ENCODE peak calls at places on chromosomes 3 and 15, in four cellular contexts. One of them, this sample, is unnamed.

GRCh38 chr3:195550723-195551122 is 7.6 kb upstream of the PPP1R2 start:
- DNase-seq in HepG2: peak; percentile 76
- DNase-seq in K562: no peak
- DNase-seq in H1: no peak
- DNase-seq in this sample: no peak

GRCh38 chr3:69250014-69250413 is 127.6 kb upstream of the LMOD3 start:
- DNase-seq in HepG2: no peak
- DNase-seq in K562: peak; percentile 1
- DNase-seq in H1: no peak
- DNase-seq in this sample: peak; percentile 18

GRCh38 chr15:50109086-50109987 is 9.7 kb downstream of the ATP8B4 start:
- DNase-seq in HepG2: no peak
- DNase-seq in K562: no peak
- DNase-seq in H1: no peak
- DNase-seq in this sample: peak; percentile 20

GRCh38 chr3:27728195-27729087 is 6.3 kb upstream of the EOMES start:
- DNase-seq in HepG2: peak; percentile 29
- DNase-seq in K562: peak; percentile 35
- DNase-seq in H1: no peak
- DNase-seq in this sample: no peak

GRCh38 chr15:24848050-24848449 is 106.7 kb upstream of the SNRPN start:
- DNase-seq in HepG2: no peak
- DNase-seq in K562: no peak
- DNase-seq in H1: no peak
- DNase-seq in this sample: peak; percentile 5

GRCh38 chr3:15327941-15328340 is 4.4 kb downstream of the SH3BP5 start:
- DNase-seq in HepG2: no peak
- DNase-seq in K562: no peak
- DNase-seq in H1: no peak
- DNase-seq in this sample: no peak

GRCh38 chr3:141729240-141729639 is 8.9 kb upstream of the RNF7 start:
- DNase-seq in HepG2: no peak
- DNase-seq in K562: no peak
- DNase-seq in H1: no peak
- DNase-seq in this sample: no peak

GRCh38 chr3:117719316-117719926 is 1009.8 kb downstream of the TUSC7 start:
- DNase-seq in HepG2: peak; percentile 8
- DNase-seq in K562: peak; percentile 1
- DNase-seq in H1: no peak
- DNase-seq in this sample: peak; percentile 6

GRCh38 chr3:481680-482079 is 285.1 kb downstream of the CHL1 start:
- DNase-seq in HepG2: no peak
- DNase-seq in K562: no peak
- DNase-seq in H1: no peak
- DNase-seq in this sample: no peak

GRCh38 chr15:89774492-89774891 is 1.6 kb upstream of the MESP2 start:
- DNase-seq in HepG2: no peak
- DNase-seq in K562: no peak
- DNase-seq in H1: no peak
- DNase-seq in this sample: no peak

GRCh38 chr3:48399387-48400172 is 27.6 kb downstream of the FBXW12 start:
- DNase-seq in HepG2: no peak
- DNase-seq in K562: no peak
- DNase-seq in H1: no peak
- DNase-seq in this sample: no peak

GRCh38 chr15:66560856-66561525 is 4.8 kb downstream of the LCTL start:
- DNase-seq in HepG2: no peak
- DNase-seq in K562: peak; percentile 24
- DNase-seq in H1: no peak
- DNase-seq in this sample: no peak

GRCh38 chr3:81218023-81218422 is 543.4 kb downstream of the GBE1 start:
- DNase-seq in HepG2: peak; percentile 23
- DNase-seq in K562: no peak
- DNase-seq in H1: no peak
- DNase-seq in this sample: no peak

GRCh38 chr3:74443102-74443501 is 171.4 kb downstream of the CNTN3 start:
- DNase-seq in HepG2: no peak
- DNase-seq in K562: no peak
- DNase-seq in H1: no peak
- DNase-seq in this sample: no peak

GRCh38 chr15:97026781-97027180 is 696.3 kb downstream of the NR2F2 start:
- DNase-seq in HepG2: no peak
- DNase-seq in K562: no peak
- DNase-seq in H1: no peak
- DNase-seq in this sample: no peak

GRCh38 chr15:38692789-38693062 is 128.1 kb upstream of the RASGRP1 start:
- DNase-seq in HepG2: no peak
- DNase-seq in K562: no peak
- DNase-seq in H1: no peak
- DNase-seq in this sample: no peak

GRCh38 chr15:57595011-57595866 is 3.5 kb downstream of the MYZAP start:
- DNase-seq in HepG2: peak; percentile 21
- DNase-seq in K562: no peak
- DNase-seq in H1: no peak
- DNase-seq in this sample: no peak

GRCh38 chr3:87997298-87997697 is 61.5 kb downstream of the CGGBP1 start:
- DNase-seq in HepG2: no peak
- DNase-seq in K562: no peak
- DNase-seq in H1: no peak
- DNase-seq in this sample: no peak

GRCh38 chr3:9111349-9112265 is 137.8 kb downstream of the SRGAP3 start:
- DNase-seq in HepG2: no peak
- DNase-seq in K562: peak; percentile 24
- DNase-seq in H1: no peak
- DNase-seq in this sample: no peak

GRCh38 chr3:7015683-7016440 is 154.9 kb downstream of the GRM7 start:
- DNase-seq in HepG2: no peak
- DNase-seq in K562: no peak
- DNase-seq in H1: no peak
- DNase-seq in this sample: no peak

GRCh38 chr3:126704494-126705214 is 614 bp downstream of the CHCHD6 start:
- DNase-seq in HepG2: no peak
- DNase-seq in K562: peak; percentile 10
- DNase-seq in H1: no peak
- DNase-seq in this sample: no peak

GRCh38 chr3:150635076-150635475 is 32.0 kb downstream of the SELENOT start:
- DNase-seq in HepG2: no peak
- DNase-seq in K562: peak; percentile 71
- DNase-seq in H1: no peak
- DNase-seq in this sample: no peak

GRCh38 chr15:85702321-85703230 is 92.1 kb downstream of the KLHL25 start:
- DNase-seq in HepG2: no peak
- DNase-seq in K562: no peak
- DNase-seq in H1: no peak
- DNase-seq in this sample: no peak

GRCh38 chr3:42052867-42053351 is 38.2 kb upstream of the TRAK1 start:
- DNase-seq in HepG2: peak; percentile 98
- DNase-seq in K562: no peak
- DNase-seq in H1: no peak
- DNase-seq in this sample: no peak

GRCh38 chr3:18159681-18160080 is 265.5 kb downstream of the SATB1 start:
- DNase-seq in HepG2: no peak
- DNase-seq in K562: no peak
- DNase-seq in H1: no peak
- DNase-seq in this sample: no peak

GRCh38 chr3:135514064-135514455 is 451.5 kb upstream of the PPP2R3A start:
- DNase-seq in HepG2: no peak
- DNase-seq in K562: peak; percentile 16
- DNase-seq in H1: no peak
- DNase-seq in this sample: no peak

GRCh38 chr3:119794971-119795612 is 13.2 kb downstream of the NR1I2 start:
- DNase-seq in HepG2: peak; percentile 98
- DNase-seq in K562: peak; percentile 90
- DNase-seq in H1: peak; percentile 73
- DNase-seq in this sample: peak; percentile 76

GRCh38 chr15:85773249-85773648 is 21.5 kb downstream of the KLHL25 start:
- DNase-seq in HepG2: no peak
- DNase-seq in K562: no peak
- DNase-seq in H1: no peak
- DNase-seq in this sample: no peak

GRCh38 chr3:14494279-14494972 is 45.7 kb downstream of the GRIP2 start:
- DNase-seq in HepG2: no peak
- DNase-seq in K562: no peak
- DNase-seq in H1: no peak
- DNase-seq in this sample: no peak

GRCh38 chr3:151051533-151051932 is 33.9 kb upstream of the MED12L start:
- DNase-seq in HepG2: no peak
- DNase-seq in K562: no peak
- DNase-seq in H1: no peak
- DNase-seq in this sample: no peak

GRCh38 chr3:183264249-183264648 is 11.2 kb downstream of the B3GNT5 start:
- DNase-seq in HepG2: no peak
- DNase-seq in K562: no peak
- DNase-seq in H1: no peak
- DNase-seq in this sample: no peak

GRCh38 chr15:31469801-31470545 is 143.3 kb downstream of the KLF13 start:
- DNase-seq in HepG2: no peak
- DNase-seq in K562: no peak
- DNase-seq in H1: no peak
- DNase-seq in this sample: no peak

GRCh38 chr15:28975766-28976179 is 90.0 kb downstream of the APBA2 start:
- DNase-seq in HepG2: peak; percentile 42
- DNase-seq in K562: peak; percentile 79
- DNase-seq in H1: peak; percentile 29
- DNase-seq in this sample: peak; percentile 55

GRCh38 chr3:188792788-188793187 is 379.0 kb upstream of the TPRG1 start:
- DNase-seq in HepG2: peak; percentile 9
- DNase-seq in K562: no peak
- DNase-seq in H1: no peak
- DNase-seq in this sample: no peak

GRCh38 chr3:14606663-14607339 is 44.8 kb upstream of the CCDC174 start:
- DNase-seq in HepG2: no peak
- DNase-seq in K562: no peak
- DNase-seq in H1: no peak
- DNase-seq in this sample: no peak

DNA sequence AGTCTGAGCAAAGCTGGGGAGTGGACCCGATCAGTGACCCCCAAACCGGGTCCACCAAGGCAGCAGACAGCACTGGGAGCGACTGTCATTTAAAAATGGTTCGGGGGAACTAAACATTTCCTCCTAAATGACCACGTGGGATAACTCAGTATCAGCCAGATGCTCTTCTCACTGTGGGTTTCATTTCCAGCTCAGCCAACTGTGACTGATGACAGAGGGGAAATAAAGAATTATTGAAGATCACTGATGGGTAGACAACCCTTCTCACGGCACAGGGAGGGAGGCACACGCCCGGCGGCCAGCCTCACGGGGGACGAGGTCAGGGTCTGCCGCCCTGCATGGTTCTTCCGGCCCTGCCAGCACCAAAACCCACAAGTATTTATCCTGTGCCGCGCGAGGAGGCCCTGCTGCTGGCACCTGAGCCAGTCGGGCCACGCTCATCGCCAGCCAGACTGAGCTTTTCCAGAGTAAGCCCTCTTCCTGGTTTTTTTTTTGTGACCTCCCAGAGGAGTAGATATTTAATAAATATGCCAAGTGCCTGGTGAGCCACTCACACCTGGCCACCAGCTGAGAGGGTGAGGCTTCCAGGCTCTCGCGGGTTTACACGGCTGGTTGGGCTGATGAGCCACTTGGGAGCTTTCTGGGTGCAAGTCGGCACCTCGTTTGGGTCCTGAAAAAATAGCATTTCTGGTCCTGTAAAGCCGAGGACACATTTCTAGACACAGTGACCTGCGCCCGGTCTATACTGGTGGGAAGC is 6.2 kb downstream of the MELTF start:
- DNase-seq in HepG2: no peak
- DNase-seq in K562: no peak
- DNase-seq in H1: no peak
- DNase-seq in this sample: no peak
- TF ChIP-seq RNF2 in HepG2: no peak
- TF ChIP-seq RNF2 in K562: no peak
- TF ChIP-seq RNF2 in H1: no peak
- TF ChIP-seq RNF2 in this sample: no peak

DNA sequence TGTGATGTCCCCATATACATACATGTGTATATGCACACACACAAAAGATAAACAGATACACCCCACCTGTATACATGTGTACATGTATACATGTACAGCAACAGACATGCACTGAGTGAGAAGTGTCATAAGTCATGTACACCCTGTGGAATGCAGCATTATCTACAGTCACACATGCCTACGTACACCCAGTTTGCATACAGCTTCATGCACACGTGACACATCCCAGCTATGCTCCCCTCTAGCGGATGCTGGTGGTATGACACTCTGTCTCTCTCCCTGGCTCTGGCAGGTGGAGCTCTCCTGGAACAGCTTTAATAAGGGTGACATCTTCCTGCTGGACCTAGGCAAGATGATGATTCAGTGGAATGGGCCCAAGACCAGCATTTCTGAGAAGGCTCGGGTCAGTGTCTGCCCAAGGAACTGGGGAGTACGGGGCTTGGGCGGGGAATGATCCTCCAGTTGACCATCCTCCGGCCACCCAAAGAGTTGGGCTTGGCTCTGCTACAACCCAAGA is 6.3 kb downstream of the VILL start:
- DNase-seq in HepG2: peak; percentile 80
- DNase-seq in K562: peak; percentile 95
- DNase-seq in H1: peak; percentile 50
- DNase-seq in this sample: peak; percentile 90
- TF ChIP-seq CTCF in HepG2: peak; percentile 92
- TF ChIP-seq CTCF in K562: peak; percentile 99
- TF ChIP-seq CTCF in H1: peak; percentile 100
- TF ChIP-seq CTCF in this sample: peak; percentile 68

GRCh38 chr3:106290304-106290997 is 421.6 kb upstream of the CBLB start:
- DNase-seq in HepG2: no peak
- DNase-seq in K562: no peak
- DNase-seq in H1: no peak
- DNase-seq in this sample: no peak
- TF ChIP-seq RNF2 in HepG2: no peak
- TF ChIP-seq RNF2 in K562: no peak
- TF ChIP-seq RNF2 in H1: no peak
- TF ChIP-seq RNF2 in this sample: no peak

GRCh38 chr3:40398346-40398745 is 11.4 kb downstream of the ENTPD3 start:
- DNase-seq in HepG2: peak; percentile 71
- DNase-seq in K562: no peak
- DNase-seq in H1: no peak
- DNase-seq in this sample: no peak

GRCh38 chr3:40397129-40397528 is 10.1 kb downstream of the ENTPD3 start:
- DNase-seq in HepG2: no peak
- DNase-seq in K562: no peak
- DNase-seq in H1: no peak
- DNase-seq in this sample: no peak

GRCh38 chr3:40397912-40398311 is 10.9 kb downstream of the ENTPD3 start:
- DNase-seq in HepG2: no peak
- DNase-seq in K562: no peak
- DNase-seq in H1: no peak
- DNase-seq in this sample: no peak

DNA sequence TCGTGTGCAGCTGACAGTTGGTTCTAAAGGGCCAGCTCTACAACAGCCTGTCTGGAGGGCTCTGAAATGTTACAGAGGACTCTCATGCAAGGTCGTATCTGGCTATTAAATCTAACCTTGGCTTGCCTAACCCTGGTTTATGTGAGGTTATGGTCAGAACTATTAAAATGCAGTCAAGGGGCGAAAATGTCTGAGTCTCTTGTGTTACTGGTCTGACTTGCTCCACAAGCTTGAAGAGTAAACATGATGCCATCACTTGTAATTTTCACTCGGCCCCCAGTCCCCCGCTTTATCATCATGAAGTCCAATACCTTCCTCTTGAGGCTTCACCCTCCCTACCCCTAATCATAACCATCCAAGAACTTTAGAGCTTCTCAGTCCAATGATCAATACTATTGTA is 9.4 kb downstream of the ENTPD3 start:
- DNase-seq in HepG2: no peak
- DNase-seq in K562: no peak
- DNase-seq in H1: no peak
- DNase-seq in this sample: no peak
- TF ChIP-seq CTCF in HepG2: no peak
- TF ChIP-seq CTCF in K562: no peak
- TF ChIP-seq CTCF in H1: no peak
- TF ChIP-seq CTCF in this sample: no peak